ENCODE peak calls at places on chromosomes 1 and 21, in eight cellular contexts. K is GM12892, H is ovary, T is lower leg skin, R is H1, A is NB4, L is sigmoid colon, X is uterus. Z is an unnamed sample.
A peak's percentile ranks its signal among the peaks of the same experiment; 100 is the strongest.

GRCh38 chr1:37477198-37477931 is 3.0 kb downstream of the ZC3H12A start:
- DNase-seq in K (peak; percentile 63), H (peak; percentile 51), T (no peak), R (no peak), A (peak; percentile 63), L (no peak), X (no peak), Z (no peak)

GRCh38 chr1:84598846-84599741 is 24.9 kb upstream of the CTBS start:
- DNase-seq in K (no peak), H (no peak), T (no peak), R (no peak), A (no peak), L (no peak), X (no peak), Z (no peak)

GRCh38 chr1:156797212-156797871 is 19.3 kb downstream of the SH2D2A start:
- DNase-seq in K (no peak), H (no peak), T (no peak), R (no peak), A (peak; percentile 64), L (no peak), X (no peak), Z (no peak)

GRCh38 chr1:202228484-202229122 is 35.0 kb downstream of the LGR6 start:
- DNase-seq in K (no peak), H (no peak), T (no peak), R (no peak), A (no peak), L (no peak), X (no peak), Z (no peak)

GRCh38 chr1:12014141-12014981 is 4.9 kb upstream of the MIIP start:
- DNase-seq in K (no peak), H (no peak), T (no peak), R (no peak), A (no peak), L (no peak), X (no peak), Z (no peak)

GRCh38 chr1:85584264-85584781 is 3.8 kb downstream of the CCN1 start:
- DNase-seq in K (no peak), H (no peak), T (no peak), R (no peak), A (no peak), L (no peak), X (no peak), Z (no peak)

GRCh38 chr1:208007938-208008342 is 97.0 kb upstream of the CD34 start:
- DNase-seq in K (no peak), H (no peak), T (no peak), R (no peak), A (no peak), L (no peak), X (no peak), Z (no peak)

GRCh38 chr1:73310797-73311381 is 887.1 kb downstream of the LRRIQ3 start:
- DNase-seq in K (no peak), H (no peak), T (no peak), R (no peak), A (no peak), L (no peak), X (no peak), Z (no peak)

GRCh38 chr1:152001631-152002584 is 8.2 kb upstream of the S100A10 start:
- DNase-seq in K (no peak), H (peak; percentile 85), T (peak; percentile 94), R (no peak), A (peak; percentile 77), L (peak; percentile 92), X (peak; percentile 87), Z (peak; percentile 85)

GRCh38 chr1:180192172-180192571 is 37.5 kb downstream of the QSOX1 start:
- DNase-seq in K (no peak), H (no peak), T (no peak), R (no peak), A (peak; percentile 75), L (no peak), X (no peak), Z (no peak)

GRCh38 chr1:1780598-1781525 is 2.6 kb upstream of the NADK start:
- DNase-seq in K (no peak), H (peak; percentile 49), T (no peak), R (no peak), A (no peak), L (no peak), X (no peak), Z (no peak)

GRCh38 chr1:231421616-231421970 is 494 bp downstream of the EGLN1 start:
- DNase-seq in K (peak; percentile 13), H (peak; percentile 52), T (no peak), R (no peak), A (no peak), L (peak; percentile 70), X (peak; percentile 28), Z (peak; percentile 32)

GRCh38 chr1:27626031-27626935 is 8.7 kb downstream of the FGR start:
- DNase-seq in K (no peak), H (no peak), T (no peak), R (no peak), A (peak; percentile 87), L (no peak), X (no peak), Z (no peak)

GRCh38 chr1:92486251-92487077 is at the start of gene GFI1:
- DNase-seq in K (peak; percentile 28), H (no peak), T (no peak), R (no peak), A (peak; percentile 97), L (no peak), X (no peak), Z (no peak)

GRCh38 chr1:19610282-19610978 is 33.7 kb upstream of the NBL1 start:
- DNase-seq in K (no peak), H (no peak), T (no peak), R (no peak), A (no peak), L (no peak), X (peak; percentile 32), Z (no peak)

GRCh38 chr1:19750101-19750881 is 49.4 kb downstream of the TMCO4 start:
- DNase-seq in K (no peak), H (no peak), T (no peak), R (no peak), A (no peak), L (no peak), X (no peak), Z (no peak)

GRCh38 chr1:39758556-39759435 is 12.4 kb downstream of the OXCT2 start:
- DNase-seq in K (no peak), H (no peak), T (no peak), R (no peak), A (no peak), L (no peak), X (no peak), Z (no peak)

GRCh38 chr1:192907545-192908243 is 98.9 kb downstream of the RGS2 start:
- DNase-seq in K (no peak), H (no peak), T (no peak), R (no peak), A (no peak), L (no peak), X (no peak), Z (no peak)

GRCh38 chr1:110829955-110830553 is 42.9 kb upstream of the CD53 start:
- DNase-seq in K (no peak), H (no peak), T (no peak), R (peak; percentile 15), A (peak; percentile 44), L (no peak), X (no peak), Z (no peak)

GRCh38 chr1:203316626-203317093 is 11.3 kb downstream of the BTG2 start:
- DNase-seq in K (no peak), H (no peak), T (no peak), R (no peak), A (no peak), L (peak; percentile 54), X (no peak), Z (no peak)
- TF ChIP-seq POLR2A in K (no peak), H (no peak), T (no peak), R (no peak), A (no peak), L (no peak), X (no peak), Z (no peak)

DNA sequence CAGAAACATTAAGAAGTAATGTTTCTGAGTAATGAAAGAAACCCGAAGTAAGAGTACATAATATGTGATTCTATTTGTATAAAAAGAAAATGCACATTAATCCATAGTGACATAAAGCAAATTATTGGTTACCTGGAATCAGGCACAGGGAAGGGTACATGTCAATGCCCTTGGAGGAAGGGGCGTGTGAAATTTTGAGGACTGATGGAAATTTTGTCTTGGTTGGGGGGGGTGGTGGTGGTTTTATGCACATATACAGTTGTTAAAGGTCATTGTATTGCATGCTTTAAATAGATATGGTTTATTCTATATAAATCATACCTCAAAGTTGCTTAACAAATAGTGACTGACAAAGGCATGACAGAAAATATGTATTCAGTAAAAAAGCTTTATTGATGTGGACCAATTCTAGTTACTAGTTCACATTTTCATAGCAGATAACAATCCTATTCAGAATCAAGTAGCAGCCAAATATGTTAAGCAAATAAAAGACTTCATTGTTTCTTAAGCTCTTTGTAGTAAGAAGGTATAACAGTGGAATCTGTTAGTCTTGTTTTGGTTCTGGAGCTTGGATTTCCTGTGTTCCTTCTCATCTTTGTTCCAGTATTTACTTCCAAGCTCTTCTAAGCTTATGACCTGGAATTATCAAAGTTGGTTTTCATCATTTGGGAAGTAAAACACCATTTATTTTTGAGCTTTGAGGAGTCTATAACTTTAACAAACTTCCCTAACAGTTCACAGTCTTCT is 15.1 kb downstream of the BACH1 start:
- DNase-seq in K (no peak), H (no peak), T (no peak), R (no peak), A (no peak), L (no peak), X (no peak), Z (no peak)
- TF ChIP-seq POLR2A in K (no peak), H (no peak), T (no peak), R (no peak), A (no peak), L (no peak), X (no peak), Z (no peak)

GRCh38 chr1:41494351-41495170 is 10.1 kb upstream of the EDN2 start:
- DNase-seq in K (no peak), H (no peak), T (no peak), R (no peak), A (no peak), L (no peak), X (no peak), Z (no peak)

GRCh38 chr1:41495171-41495948 is 10.9 kb upstream of the EDN2 start:
- DNase-seq in K (no peak), H (peak; percentile 54), T (no peak), R (no peak), A (peak; percentile 74), L (no peak), X (peak; percentile 61), Z (no peak)

GRCh38 chr1:41497056-41497440 is 12.6 kb upstream of the EDN2 start:
- DNase-seq in K (no peak), H (peak; percentile 58), T (no peak), R (no peak), A (no peak), L (no peak), X (peak; percentile 55), Z (no peak)

GRCh38 chr1:41497631-41498030 is 13.1 kb upstream of the EDN2 start:
- DNase-seq in K (no peak), H (peak; percentile 28), T (no peak), R (no peak), A (no peak), L (no peak), X (no peak), Z (no peak)

GRCh38 chr1:41496080-41497055 is 11.9 kb upstream of the EDN2 start:
- DNase-seq in K (no peak), H (peak; percentile 90), T (peak; percentile 82), R (peak; percentile 69), A (peak; percentile 84), L (peak; percentile 97), X (peak; percentile 92), Z (peak; percentile 86)
- TF ChIP-seq POLR2A in K (peak; percentile 29), H (peak; percentile 75), T (no peak), R (no peak), A (peak; percentile 14), L (peak; percentile 58), X (peak; percentile 84), Z (no peak)

GRCh38 chr1:147794570-147794969 is 34.2 kb upstream of the GJA5 start:
- DNase-seq in K (no peak), H (no peak), T (no peak), R (no peak), A (no peak), L (no peak), X (no peak), Z (peak; percentile 37)
- TF ChIP-seq POLR2A in K (no peak), H (no peak), T (no peak), R (no peak), A (no peak), L (no peak), X (no peak), Z (no peak)